ENCODE peak calls at places on chromosomes 6 and 20, in nine cellular contexts. One of them, this sample, is unnamed.

GRCh38 chr6:116572162-116572561 is 858 bp downstream of the RWDD1 start:
- DNase-seq in cerebellar nuclear complex: no peak
- DNase-seq in ovary: no peak
- DNase-seq in sciatic nerve: no peak
- DNase-seq in left ventricle myocardium superior: peak; percentile 37
- DNase-seq in RPMI7951: peak; percentile 53
- DNase-seq in activated T-cell treated with anti-CD3 and anti-CD28 coated beads for 1 hour: no peak
- DNase-seq in D341Med: peak; percentile 41
- DNase-seq in memory B cell: no peak
- DNase-seq in this sample: peak; percentile 2

GRCh38 chr6:116034327-116034726 is 26.4 kb downstream of the FRK start:
- DNase-seq in ovary: no peak
- DNase-seq in sciatic nerve: no peak
- DNase-seq in RPMI7951: peak; percentile 72
- DNase-seq in D341Med: no peak
- DNase-seq in memory B cell: no peak
- DNase-seq in left ventricle myocardium superior: no peak
- DNase-seq in activated T-cell treated with anti-CD3 and anti-CD28 coated beads for 1 hour: no peak
- DNase-seq in cerebellar nuclear complex: no peak
- DNase-seq in this sample: no peak

GRCh38 chr20:24588725-24589340 is 119.4 kb downstream of the SYNDIG1 start:
- DNase-seq in memory B cell: no peak
- DNase-seq in left ventricle myocardium superior: no peak
- DNase-seq in sciatic nerve: no peak
- DNase-seq in RPMI7951: no peak
- DNase-seq in ovary: no peak
- DNase-seq in D341Med: peak; percentile 71
- DNase-seq in activated T-cell treated with anti-CD3 and anti-CD28 coated beads for 1 hour: no peak
- DNase-seq in cerebellar nuclear complex: no peak
- DNase-seq in this sample: no peak

GRCh38 chr20:57006411-57007170 is 259.9 kb downstream of the BMP7 start:
- DNase-seq in left ventricle myocardium superior: no peak
- DNase-seq in RPMI7951: peak; percentile 98
- DNase-seq in memory B cell: no peak
- DNase-seq in sciatic nerve: no peak
- DNase-seq in cerebellar nuclear complex: no peak
- DNase-seq in D341Med: no peak
- DNase-seq in activated T-cell treated with anti-CD3 and anti-CD28 coated beads for 1 hour: no peak
- DNase-seq in ovary: no peak
- DNase-seq in this sample: no peak

GRCh38 chr6:73803562-73804221 is 107.7 kb downstream of the CD109 start:
- DNase-seq in sciatic nerve: no peak
- DNase-seq in left ventricle myocardium superior: peak; percentile 34
- DNase-seq in ovary: no peak
- DNase-seq in RPMI7951: peak; percentile 91
- DNase-seq in D341Med: peak; percentile 62
- DNase-seq in memory B cell: no peak
- DNase-seq in cerebellar nuclear complex: no peak
- DNase-seq in activated T-cell treated with anti-CD3 and anti-CD28 coated beads for 1 hour: no peak
- DNase-seq in this sample: peak; percentile 42

GRCh38 chr20:51812861-51813260 is 10.5 kb upstream of the SALL4 start:
- DNase-seq in D341Med: no peak
- DNase-seq in memory B cell: no peak
- DNase-seq in sciatic nerve: no peak
- DNase-seq in RPMI7951: no peak
- DNase-seq in activated T-cell treated with anti-CD3 and anti-CD28 coated beads for 1 hour: no peak
- DNase-seq in cerebellar nuclear complex: no peak
- DNase-seq in ovary: no peak
- DNase-seq in left ventricle myocardium superior: no peak
- DNase-seq in this sample: no peak

GRCh38 chr6:169935348-169935718 is 183.9 kb downstream of the ERMARD start:
- DNase-seq in ovary: no peak
- DNase-seq in sciatic nerve: no peak
- DNase-seq in left ventricle myocardium superior: no peak
- DNase-seq in memory B cell: no peak
- DNase-seq in D341Med: no peak
- DNase-seq in RPMI7951: peak; percentile 93
- DNase-seq in cerebellar nuclear complex: no peak
- DNase-seq in activated T-cell treated with anti-CD3 and anti-CD28 coated beads for 1 hour: no peak
- DNase-seq in this sample: no peak

GRCh38 chr6:3285049-3285639 is 26.4 kb downstream of the PSMG4 start:
- DNase-seq in sciatic nerve: peak; percentile 36
- DNase-seq in left ventricle myocardium superior: peak; percentile 11
- DNase-seq in D341Med: no peak
- DNase-seq in RPMI7951: no peak
- DNase-seq in ovary: no peak
- DNase-seq in memory B cell: no peak
- DNase-seq in activated T-cell treated with anti-CD3 and anti-CD28 coated beads for 1 hour: no peak
- DNase-seq in cerebellar nuclear complex: no peak
- DNase-seq in this sample: no peak

GRCh38 chr6:161318456-161318855 is 44.6 kb upstream of the AGPAT4 start:
- DNase-seq in memory B cell: no peak
- DNase-seq in cerebellar nuclear complex: no peak
- DNase-seq in activated T-cell treated with anti-CD3 and anti-CD28 coated beads for 1 hour: no peak
- DNase-seq in left ventricle myocardium superior: no peak
- DNase-seq in sciatic nerve: no peak
- DNase-seq in ovary: no peak
- DNase-seq in D341Med: no peak
- DNase-seq in RPMI7951: peak; percentile 22
- DNase-seq in this sample: no peak

GRCh38 chr20:38874460-38875169 is 51.6 kb upstream of the FAM83D start:
- DNase-seq in activated T-cell treated with anti-CD3 and anti-CD28 coated beads for 1 hour: no peak
- DNase-seq in cerebellar nuclear complex: no peak
- DNase-seq in D341Med: no peak
- DNase-seq in left ventricle myocardium superior: no peak
- DNase-seq in sciatic nerve: no peak
- DNase-seq in RPMI7951: no peak
- DNase-seq in memory B cell: no peak
- DNase-seq in ovary: no peak
- DNase-seq in this sample: no peak

GRCh38 chr6:52126231-52126630 is 38.8 kb upstream of the PKHD1 start:
- DNase-seq in ovary: no peak
- DNase-seq in left ventricle myocardium superior: no peak
- DNase-seq in cerebellar nuclear complex: no peak
- DNase-seq in activated T-cell treated with anti-CD3 and anti-CD28 coated beads for 1 hour: no peak
- DNase-seq in sciatic nerve: no peak
- DNase-seq in D341Med: no peak
- DNase-seq in memory B cell: no peak
- DNase-seq in RPMI7951: no peak
- DNase-seq in this sample: no peak